ENCODE peak calls at places on chromosomes 5 and 9, in eight cellular contexts. S is breast epithelium, Q is OCI-LY7, C is mucosa of descending colon, L is H9, D is prostate gland, V is stomach, O is spleen. U is an unnamed sample.

GRCh38 chr9:131738838-131739191 is 1.1 kb downstream of the RAPGEF1 start:
- DNase-seq in Q (peak; percentile 59), D (no peak), V (peak; percentile 52), L (peak; percentile 60), O (no peak), C (peak; percentile 67), S (no peak), U (no peak)

GRCh38 chr9:129811967-129812363 is 9.0 kb downstream of the TOR1B start:
- DNase-seq in L (no peak), S (no peak), Q (peak; percentile 18), V (no peak), D (no peak), O (no peak), C (no peak), U (no peak)

GRCh38 chr9:137194388-137194787 is 5.9 kb downstream of the SSNA1 start:
- DNase-seq in V (peak; percentile 93), S (no peak), L (no peak), C (peak; percentile 43), D (no peak), O (no peak), Q (no peak), U (no peak)

GRCh38 chr5:175627739-175628138 is 30.1 kb upstream of the HRH2 start:
- DNase-seq in D (no peak), L (no peak), S (no peak), C (no peak), V (no peak), O (no peak), Q (no peak), U (no peak)

GRCh38 chr5:96017951-96018350 is 56.3 kb upstream of the ELL2 start:
- DNase-seq in O (no peak), S (no peak), D (no peak), L (no peak), V (no peak), Q (no peak), C (no peak), U (no peak)

GRCh38 chr9:120891255-120891954 is 14.4 kb upstream of the PHF19 start:
- DNase-seq in C (no peak), S (no peak), V (no peak), Q (peak; percentile 60), O (no peak), D (no peak), L (no peak), U (no peak)

GRCh38 chr5:108432024-108432423 is 50.1 kb upstream of the FBXL17 start:
- DNase-seq in C (no peak), Q (no peak), L (no peak), V (no peak), S (no peak), O (no peak), D (no peak), U (no peak)

GRCh38 chr5:151022511-151023018 is 2.2 kb downstream of the GPX3 start:
- DNase-seq in C (no peak), V (no peak), L (no peak), S (no peak), D (no peak), O (no peak), Q (no peak), U (no peak)

GRCh38 chr5:127029513-127030258 is 672 bp downstream of the MARCHF3 start:
- DNase-seq in Q (peak; percentile 71), S (peak; percentile 53), D (peak; percentile 41), C (peak; percentile 76), V (peak; percentile 63), O (peak; percentile 90), L (peak; percentile 77), U (no peak)

GRCh38 chr9:133050781-133051180 is 11.0 kb upstream of the CEL start:
- DNase-seq in Q (no peak), O (peak; percentile 37), V (peak; percentile 87), D (no peak), L (no peak), C (peak; percentile 74), S (no peak), U (no peak)

GRCh38 chr5:106399381-106399780 is 1271.4 kb downstream of the EFNA5 start:
- DNase-seq in Q (no peak), S (no peak), L (no peak), D (no peak), V (no peak), O (no peak), C (no peak), U (no peak)

GRCh38 chr5:72633041-72633445 is 125.8 kb upstream of the ZNF366 start:
- DNase-seq in V (no peak), C (no peak), S (no peak), D (no peak), O (no peak), Q (no peak), L (no peak), U (no peak)

GRCh38 chr5:8123559-8123958 is 254.6 kb downstream of the MTRR start:
- DNase-seq in V (no peak), C (no peak), O (no peak), L (no peak), S (no peak), Q (no peak), D (no peak), U (no peak)

GRCh38 chr9:131180454-131180853 is 55.1 kb downstream of the NUP214 start:
- DNase-seq in D (no peak), Q (no peak), S (no peak), V (no peak), O (no peak), C (no peak), L (no peak), U (no peak)

GRCh38 chr5:132662925-132663770 is 5.2 kb downstream of the IL13 start:
- DNase-seq in S (no peak), D (no peak), V (peak; percentile 24), O (peak; percentile 82), Q (peak; percentile 19), C (no peak), L (no peak), U (no peak)

GRCh38 chr5:116225318-116225717 is 140.5 kb downstream of the COMMD10 start:
- DNase-seq in C (no peak), O (no peak), S (no peak), L (no peak), Q (no peak), D (no peak), V (no peak), U (no peak)

GRCh38 chr9:89359018-89359417 is 40.7 kb downstream of the SECISBP2 start:
- DNase-seq in S (no peak), L (no peak), D (no peak), O (no peak), C (no peak), V (no peak), Q (no peak), U (no peak)

DNA sequence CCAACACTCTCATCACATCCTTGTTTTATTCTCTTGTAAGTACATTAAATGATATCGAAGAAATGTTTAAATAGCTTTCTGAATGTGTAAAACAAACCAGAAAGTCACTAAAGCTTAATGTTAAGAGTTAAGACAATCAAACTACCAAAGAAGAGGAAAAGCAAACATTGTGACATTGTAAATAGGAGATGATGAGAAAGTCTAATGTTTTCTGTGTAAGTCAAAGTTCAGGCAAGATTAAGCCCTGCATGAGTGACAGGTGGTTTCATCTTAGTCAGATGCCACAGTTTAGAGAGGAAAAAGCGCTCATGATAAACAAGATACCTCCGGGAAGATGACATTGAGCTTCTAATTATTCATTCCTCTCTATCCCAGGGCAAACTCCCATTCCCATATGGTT is 50.9 kb upstream of the PHYKPL start:
- DNase-seq in O (no peak), D (no peak), L (no peak), C (no peak), V (no peak), Q (no peak), S (no peak), U (no peak)
- H3K9me3 ChIP-seq in O (peaks cover 11% of the 10 kb centered on the region), D (no peaks in the 10 kb centered on the region), L (no peaks in the 10 kb centered on the region), C (peaks cover 10% of the 10 kb centered on the region), V (peaks cover 10% of the 10 kb centered on the region), Q (peaks cover 8% of the 10 kb centered on the region), S (peaks cover 12% of the 10 kb centered on the region), U (peaks cover 4% of the 10 kb centered on the region)

DNA sequence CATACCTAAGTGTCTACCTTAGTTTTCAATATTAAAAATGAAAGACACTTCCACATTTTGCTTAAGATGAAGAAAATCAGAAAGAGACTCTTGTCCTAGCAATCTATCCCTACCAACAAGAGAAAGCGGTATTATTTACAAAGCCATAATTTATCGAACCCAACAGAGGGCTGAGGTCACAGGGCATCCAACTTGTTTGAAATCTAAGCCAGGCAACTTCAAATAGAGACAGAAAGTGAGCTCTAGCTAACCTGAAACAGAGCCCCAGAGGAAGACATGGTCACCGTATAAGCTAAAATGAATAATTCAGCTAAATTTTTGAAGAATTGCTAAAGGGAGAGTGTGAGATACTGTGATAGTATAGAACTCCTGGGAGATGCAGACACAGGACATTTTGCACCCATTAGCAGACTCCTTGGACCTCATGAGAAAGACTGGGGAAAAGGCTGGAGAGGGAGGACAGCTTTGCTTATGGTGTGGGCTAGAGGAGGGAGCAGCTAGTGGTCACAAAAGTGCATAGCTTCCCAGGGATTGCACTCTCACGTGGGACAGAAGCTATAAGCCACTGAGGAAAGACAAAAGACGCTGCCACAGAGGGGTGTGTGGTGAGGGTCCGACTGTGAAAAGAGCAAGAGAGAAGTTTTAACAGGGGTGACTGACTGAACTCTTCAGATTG is 624.2 kb upstream of the GRIN3A start:
- DNase-seq in O (no peak), C (no peak), D (no peak), V (no peak), S (no peak), L (peak; percentile 24), Q (no peak), U (no peak)
- H3K9me3 ChIP-seq in O (peaks cover 3% of the 10 kb centered on the region), C (peaks cover under 1% of the 10 kb centered on the region), D (no peaks in the 10 kb centered on the region), V (no peaks in the 10 kb centered on the region), S (no peaks in the 10 kb centered on the region), L (no peaks in the 10 kb centered on the region), Q (no peaks in the 10 kb centered on the region), U (no peaks in the 10 kb centered on the region)

DNA sequence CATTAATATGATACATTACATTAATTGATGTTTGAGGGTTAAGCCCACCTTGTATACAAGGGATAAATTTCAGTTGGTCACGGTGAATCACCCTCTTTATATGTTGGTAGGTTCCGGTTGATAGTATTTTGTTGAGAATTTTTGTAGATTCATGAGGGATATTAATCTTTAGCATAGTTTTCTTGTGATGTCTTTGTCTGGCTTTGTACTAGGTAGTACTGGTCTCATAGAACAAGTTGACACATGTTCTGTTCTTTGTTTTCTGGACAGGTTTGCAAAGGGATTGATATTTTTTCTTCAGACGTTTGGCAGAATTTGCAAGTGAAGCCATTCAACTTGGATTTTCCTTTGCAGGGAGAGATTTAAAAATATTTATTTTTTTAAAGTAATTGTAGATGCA is 49.1 kb upstream of the CLK4 start:
- DNase-seq in S (no peak), O (no peak), Q (no peak), D (no peak), V (no peak), L (no peak), C (no peak), U (no peak)
- H3K9me3 ChIP-seq in S (no peaks in the 10 kb centered on the region), O (no peaks in the 10 kb centered on the region), Q (no peaks in the 10 kb centered on the region), D (no peaks in the 10 kb centered on the region), V (no peaks in the 10 kb centered on the region), L (no peaks in the 10 kb centered on the region), C (no peaks in the 10 kb centered on the region), U (no peaks in the 10 kb centered on the region)

DNA sequence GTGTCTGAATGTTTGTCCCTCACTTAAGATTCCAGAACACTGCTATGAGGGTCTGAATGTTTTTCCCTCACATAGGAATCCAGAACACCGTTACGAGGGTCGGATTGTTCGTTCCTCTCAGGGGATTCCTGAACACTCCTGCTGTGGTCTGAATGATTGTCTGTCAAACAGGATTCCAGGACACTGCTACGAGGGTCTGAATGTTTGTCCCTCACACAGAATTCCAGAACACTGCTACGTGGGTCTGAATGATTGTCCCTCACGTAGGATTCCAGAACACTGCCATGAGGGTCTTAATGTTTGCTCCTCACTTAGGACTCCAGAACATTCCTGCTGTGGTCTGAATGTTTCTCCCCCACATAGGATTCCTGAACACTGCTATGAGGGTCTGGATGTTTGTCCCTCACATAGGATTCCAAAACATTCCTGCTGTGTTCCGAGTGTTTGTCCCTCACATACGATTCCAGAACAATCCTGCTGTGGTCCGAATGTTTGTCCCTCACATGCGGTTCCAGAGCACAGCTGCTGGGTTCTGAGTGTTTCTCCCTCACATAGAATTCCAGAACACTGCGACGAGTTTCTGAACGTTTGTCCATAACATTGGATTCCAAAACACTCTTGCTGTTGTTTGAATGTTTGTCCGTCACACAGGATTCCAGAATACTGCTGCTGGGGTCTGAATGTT is 199.5 kb downstream of the FOXD4L6 start:
- DNase-seq in Q (no peak), D (no peak), L (no peak), V (no peak), C (no peak), S (no peak), O (no peak), U (no peak)
- H3K9me3 ChIP-seq in Q (no peaks in the 10 kb centered on the region), D (peaks cover 12% of the 10 kb centered on the region), L (peaks cover 73% of the 10 kb centered on the region), V (peaks cover 95% of the 10 kb centered on the region), C (peaks cover 90% of the 10 kb centered on the region), S (peaks cover 90% of the 10 kb centered on the region), O (peaks cover 82% of the 10 kb centered on the region), U (peaks cover 86% of the 10 kb centered on the region)

U was measured in thoracic aorta.